ENCODE peak calls at places on chromosomes 4 and X, in ten cellular contexts. One of them, this sample, is unnamed.

GRCh38 chrX:36431819-36432218 is 512.3 kb downstream of the CFAP47 start:
- DNase-seq in K562: no peak
- DNase-seq in osteoblast: peak
- DNase-seq in HepG2: no peak
- DNase-seq in BE2C: no peak
- DNase-seq in IMR-90: peak
- DNase-seq in astrocyte of the cerebellum: peak
- DNase-seq in stomach: no peak
- DNase-seq in retinal pigment epithelial cell: no peak
- DNase-seq in A549: peak
- DNase-seq in this sample: peak

GRCh38 chr4:75180790-75181776 is 248.2 kb downstream of the PARM1 start:
- DNase-seq in K562: no peak
- DNase-seq in osteoblast: peak
- DNase-seq in HepG2: no peak
- DNase-seq in BE2C: peak
- DNase-seq in IMR-90: no peak
- DNase-seq in astrocyte of the cerebellum: no peak
- DNase-seq in stomach: no peak
- DNase-seq in retinal pigment epithelial cell: no peak
- DNase-seq in A549: no peak
- DNase-seq in this sample: no peak

GRCh38 chr4:165631912-165632311 is 241.1 kb upstream of the TLL1 start:
- DNase-seq in K562: no peak
- DNase-seq in osteoblast: no peak
- DNase-seq in HepG2: no peak
- DNase-seq in BE2C: no peak
- DNase-seq in IMR-90: no peak
- DNase-seq in astrocyte of the cerebellum: no peak
- DNase-seq in stomach: no peak
- DNase-seq in retinal pigment epithelial cell: no peak
- DNase-seq in A549: no peak
- DNase-seq in this sample: no peak

GRCh38 chrX:132401935-132402334 is 86.9 kb downstream of the MBNL3 start:
- DNase-seq in K562: no peak
- DNase-seq in osteoblast: no peak
- DNase-seq in HepG2: peak
- DNase-seq in BE2C: no peak
- DNase-seq in IMR-90: peak
- DNase-seq in astrocyte of the cerebellum: peak
- DNase-seq in stomach: no peak
- DNase-seq in retinal pigment epithelial cell: no peak
- DNase-seq in A549: no peak
- DNase-seq in this sample: no peak

GRCh38 chrX:50471390-50471789 is 765 bp upstream of the DGKK start:
- DNase-seq in K562: no peak
- DNase-seq in osteoblast: no peak
- DNase-seq in HepG2: no peak
- DNase-seq in BE2C: peak
- DNase-seq in IMR-90: no peak
- DNase-seq in astrocyte of the cerebellum: no peak
- DNase-seq in stomach: no peak
- DNase-seq in retinal pigment epithelial cell: no peak
- DNase-seq in A549: no peak
- DNase-seq in this sample: no peak

GRCh38 chr4:8763966-8764901 is 107.4 kb downstream of the HMX1 start:
- DNase-seq in K562: no peak
- DNase-seq in osteoblast: peak
- DNase-seq in HepG2: no peak
- DNase-seq in BE2C: peak
- DNase-seq in IMR-90: no peak
- DNase-seq in astrocyte of the cerebellum: no peak
- DNase-seq in stomach: no peak
- DNase-seq in retinal pigment epithelial cell: no peak
- DNase-seq in A549: no peak
- DNase-seq in this sample: no peak

GRCh38 chr4:48268956-48269860 is at the start of gene TEC:
- DNase-seq in K562: peak
- DNase-seq in osteoblast: no peak
- DNase-seq in HepG2: no peak
- DNase-seq in BE2C: no peak
- DNase-seq in IMR-90: no peak
- DNase-seq in astrocyte of the cerebellum: no peak
- DNase-seq in stomach: peak
- DNase-seq in retinal pigment epithelial cell: no peak
- DNase-seq in A549: peak
- DNase-seq in this sample: no peak

GRCh38 chr4:85860066-85860465 is 385.1 kb downstream of the ARHGAP24 start:
- DNase-seq in K562: no peak
- DNase-seq in osteoblast: peak
- DNase-seq in HepG2: no peak
- DNase-seq in BE2C: no peak
- DNase-seq in IMR-90: peak
- DNase-seq in astrocyte of the cerebellum: no peak
- DNase-seq in stomach: no peak
- DNase-seq in retinal pigment epithelial cell: no peak
- DNase-seq in A549: no peak
- DNase-seq in this sample: peak

GRCh38 chrX:41875142-41875541 is 48.2 kb downstream of the CASK start:
- DNase-seq in K562: no peak
- DNase-seq in osteoblast: no peak
- DNase-seq in HepG2: no peak
- DNase-seq in BE2C: no peak
- DNase-seq in IMR-90: peak
- DNase-seq in astrocyte of the cerebellum: peak
- DNase-seq in stomach: no peak
- DNase-seq in retinal pigment epithelial cell: no peak
- DNase-seq in A549: no peak
- DNase-seq in this sample: no peak

GRCh38 chrX:2320580-2321327 is 180.0 kb downstream of the DHRSX start:
- DNase-seq in K562: no peak
- DNase-seq in osteoblast: no peak
- DNase-seq in HepG2: peak
- DNase-seq in BE2C: no peak
- DNase-seq in IMR-90: peak
- DNase-seq in astrocyte of the cerebellum: no peak
- DNase-seq in stomach: peak
- DNase-seq in retinal pigment epithelial cell: peak
- DNase-seq in A549: peak
- DNase-seq in this sample: no peak

GRCh38 chr4:37793562-37793961 is 32.9 kb upstream of the PGM2 start:
- DNase-seq in K562: no peak
- DNase-seq in osteoblast: no peak
- DNase-seq in HepG2: peak
- DNase-seq in BE2C: peak
- DNase-seq in IMR-90: peak
- DNase-seq in astrocyte of the cerebellum: no peak
- DNase-seq in stomach: no peak
- DNase-seq in retinal pigment epithelial cell: no peak
- DNase-seq in A549: no peak
- DNase-seq in this sample: no peak

GRCh38 chr4:28354874-28355273 is 1494.2 kb downstream of the STIM2 start:
- DNase-seq in K562: no peak
- DNase-seq in osteoblast: no peak
- DNase-seq in HepG2: no peak
- DNase-seq in BE2C: no peak
- DNase-seq in IMR-90: no peak
- DNase-seq in astrocyte of the cerebellum: no peak
- DNase-seq in stomach: no peak
- DNase-seq in retinal pigment epithelial cell: no peak
- DNase-seq in A549: no peak
- DNase-seq in this sample: no peak

GRCh38 chr4:89438102-89438831 is 130.7 kb upstream of the GPRIN3 start:
- DNase-seq in K562: peak
- DNase-seq in osteoblast: peak
- DNase-seq in HepG2: peak
- DNase-seq in BE2C: peak
- DNase-seq in IMR-90: peak
- DNase-seq in astrocyte of the cerebellum: no peak
- DNase-seq in stomach: peak
- DNase-seq in retinal pigment epithelial cell: no peak
- DNase-seq in A549: peak
- DNase-seq in this sample: no peak

GRCh38 chrX:47321386-47321785 is 49.0 kb upstream of the ZNF157 start:
- DNase-seq in K562: peak
- DNase-seq in osteoblast: no peak
- DNase-seq in HepG2: no peak
- DNase-seq in BE2C: no peak
- DNase-seq in IMR-90: peak
- DNase-seq in astrocyte of the cerebellum: peak
- DNase-seq in stomach: no peak
- DNase-seq in retinal pigment epithelial cell: no peak
- DNase-seq in A549: no peak
- DNase-seq in this sample: peak

GRCh38 chr4:8503801-8504200 is 63.2 kb downstream of the TRMT44 start:
- DNase-seq in K562: no peak
- DNase-seq in osteoblast: no peak
- DNase-seq in HepG2: no peak
- DNase-seq in BE2C: no peak
- DNase-seq in IMR-90: no peak
- DNase-seq in astrocyte of the cerebellum: no peak
- DNase-seq in stomach: peak
- DNase-seq in retinal pigment epithelial cell: no peak
- DNase-seq in A549: no peak
- DNase-seq in this sample: no peak

GRCh38 chr4:185811509-185812364 is at the start of gene SORBS2:
- DNase-seq in K562: no peak
- DNase-seq in osteoblast: no peak
- DNase-seq in HepG2: peak
- DNase-seq in BE2C: peak
- DNase-seq in IMR-90: peak
- DNase-seq in astrocyte of the cerebellum: peak
- DNase-seq in stomach: peak
- DNase-seq in retinal pigment epithelial cell: peak
- DNase-seq in A549: no peak
- DNase-seq in this sample: no peak
- H3K4me3 ChIP-seq in K562: no peak
- H3K4me3 ChIP-seq in osteoblast: peak
- H3K4me3 ChIP-seq in HepG2: peak
- H3K4me3 ChIP-seq in BE2C: peak
- H3K4me3 ChIP-seq in IMR-90: no peak
- H3K4me3 ChIP-seq in astrocyte of the cerebellum: peak
- H3K4me3 ChIP-seq in stomach: peak
- H3K4me3 ChIP-seq in retinal pigment epithelial cell: peak
- H3K4me3 ChIP-seq in A549: no peak
- H3K4me3 ChIP-seq in this sample: no peak

DNA sequence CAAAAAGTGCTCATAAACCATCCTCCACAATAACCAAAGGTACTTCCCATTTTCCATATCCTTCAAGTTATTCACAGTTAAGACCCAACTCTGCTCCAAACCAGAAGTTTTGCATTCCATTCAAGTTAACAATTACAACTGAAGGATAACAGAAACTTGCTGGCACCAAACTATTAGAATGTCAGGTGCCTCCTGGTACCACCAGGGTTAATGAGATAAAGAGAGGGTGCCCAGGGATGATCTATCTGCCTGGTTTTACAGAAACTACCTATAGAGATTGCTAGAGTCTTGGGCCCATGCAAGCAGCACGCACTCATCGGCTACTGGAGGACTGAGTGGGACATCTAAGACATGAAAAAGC is 114.6 kb downstream of the RBM47 start:
- DNase-seq in K562: no peak
- DNase-seq in osteoblast: peak
- DNase-seq in HepG2: no peak
- DNase-seq in BE2C: no peak
- DNase-seq in IMR-90: peak
- DNase-seq in astrocyte of the cerebellum: no peak
- DNase-seq in stomach: peak
- DNase-seq in retinal pigment epithelial cell: no peak
- DNase-seq in A549: no peak
- DNase-seq in this sample: no peak
- H3K4me3 ChIP-seq in K562: peak
- H3K4me3 ChIP-seq in osteoblast: no peak
- H3K4me3 ChIP-seq in HepG2: peak
- H3K4me3 ChIP-seq in BE2C: no peak
- H3K4me3 ChIP-seq in IMR-90: no peak
- H3K4me3 ChIP-seq in astrocyte of the cerebellum: no peak
- H3K4me3 ChIP-seq in stomach: peak
- H3K4me3 ChIP-seq in retinal pigment epithelial cell: peak
- H3K4me3 ChIP-seq in A549: peak
- H3K4me3 ChIP-seq in this sample: no peak

DNA sequence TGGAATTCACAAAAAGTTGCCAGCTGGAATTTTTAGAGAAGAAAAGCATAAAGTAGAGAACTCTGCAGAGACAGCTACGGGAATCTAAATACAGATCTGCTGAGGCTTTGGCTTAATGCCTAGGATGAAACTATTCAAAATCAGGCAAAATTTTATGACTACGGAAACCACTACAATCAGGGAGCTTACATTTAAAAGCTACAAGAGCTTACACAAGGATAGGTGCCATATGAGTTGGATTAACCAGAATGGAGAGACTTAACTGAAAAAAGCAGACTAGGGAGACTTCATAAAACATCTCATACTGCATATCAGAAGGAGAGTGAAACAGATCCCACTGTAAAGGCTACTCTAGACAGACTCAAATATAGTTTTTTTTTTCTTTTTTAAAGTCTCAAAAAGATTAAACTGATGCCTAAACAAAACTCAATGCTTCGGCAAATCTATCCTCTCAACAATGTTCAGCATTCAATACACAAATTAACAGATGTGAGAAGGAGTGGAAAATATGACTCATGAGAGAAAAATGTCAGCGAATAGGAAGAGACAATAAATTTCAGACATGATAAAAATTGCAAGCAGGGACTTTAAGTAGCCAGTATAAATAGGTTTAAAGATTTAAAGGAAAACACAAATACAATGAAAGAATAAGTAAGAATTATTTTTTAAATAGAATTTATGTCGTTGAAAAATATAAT is 586.0 kb downstream of the FSTL5 start:
- DNase-seq in K562: no peak
- DNase-seq in osteoblast: no peak
- DNase-seq in HepG2: no peak
- DNase-seq in BE2C: no peak
- DNase-seq in IMR-90: peak
- DNase-seq in astrocyte of the cerebellum: peak
- DNase-seq in stomach: no peak
- DNase-seq in retinal pigment epithelial cell: peak
- DNase-seq in A549: no peak
- DNase-seq in this sample: peak
- H3K4me3 ChIP-seq in K562: no peak
- H3K4me3 ChIP-seq in osteoblast: no peak
- H3K4me3 ChIP-seq in HepG2: no peak
- H3K4me3 ChIP-seq in BE2C: no peak
- H3K4me3 ChIP-seq in IMR-90: no peak
- H3K4me3 ChIP-seq in astrocyte of the cerebellum: no peak
- H3K4me3 ChIP-seq in stomach: no peak
- H3K4me3 ChIP-seq in retinal pigment epithelial cell: no peak
- H3K4me3 ChIP-seq in A549: no peak
- H3K4me3 ChIP-seq in this sample: no peak

DNA sequence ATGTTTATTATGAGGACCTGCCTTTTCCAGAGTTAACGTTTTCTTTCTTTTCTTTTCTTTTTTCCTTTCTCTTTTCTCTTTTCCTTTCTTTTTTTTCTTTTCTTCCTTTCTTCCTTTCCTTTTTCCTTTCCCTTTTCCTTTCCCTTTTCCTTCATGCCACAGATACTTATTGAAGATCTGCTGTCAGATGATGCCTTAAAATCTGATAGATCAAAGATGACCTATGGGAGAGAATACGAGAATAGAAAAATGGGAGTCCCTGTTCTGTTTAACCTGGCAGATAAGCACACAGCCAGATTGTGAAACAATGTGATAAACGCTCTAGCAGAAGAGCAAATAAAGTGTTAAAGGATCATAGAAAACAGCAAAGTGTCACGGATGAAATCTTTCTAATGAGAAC is 38.9 kb downstream of the AFF1 start:
- DNase-seq in K562: no peak
- DNase-seq in osteoblast: no peak
- DNase-seq in HepG2: peak
- DNase-seq in BE2C: no peak
- DNase-seq in IMR-90: no peak
- DNase-seq in astrocyte of the cerebellum: no peak
- DNase-seq in stomach: no peak
- DNase-seq in retinal pigment epithelial cell: no peak
- DNase-seq in A549: no peak
- DNase-seq in this sample: no peak
- H3K4me3 ChIP-seq in K562: no peak
- H3K4me3 ChIP-seq in osteoblast: no peak
- H3K4me3 ChIP-seq in HepG2: peak
- H3K4me3 ChIP-seq in BE2C: no peak
- H3K4me3 ChIP-seq in IMR-90: no peak
- H3K4me3 ChIP-seq in astrocyte of the cerebellum: no peak
- H3K4me3 ChIP-seq in stomach: no peak
- H3K4me3 ChIP-seq in retinal pigment epithelial cell: no peak
- H3K4me3 ChIP-seq in A549: no peak
- H3K4me3 ChIP-seq in this sample: no peak